ENCODE peak calls at places on chromosome 6, in nine cellular contexts. U, A, D, T, Z, N, E, S and Q are unnamed samples. For H3K79me2, the result is how much of the 10 kb centered on the place peaks cover.

GRCh38 chr6:76453270-76453669 is 380.8 kb upstream of the IMPG1 start:
- DNase-seq in U (no peak), T (no peak), E (no peak), D (no peak), N (no peak), A (peak), S (no peak), Z (no peak), Q (no peak)

GRCh38 chr6:149991838-149992237 is 28.1 kb downstream of the ULBP1 start:
- DNase-seq in D (no peak), A (no peak), S (no peak), T (no peak), N (no peak), E (no peak), Z (no peak), U (no peak), Q (no peak)

GRCh38 chr6:44489912-44490604 is 102.6 kb downstream of the CDC5L start:
- DNase-seq in S (peak), A (no peak), N (peak), U (peak), D (no peak), Z (no peak), T (no peak), E (peak), Q (peak)

GRCh38 chr6:22231616-22232015 is 65.2 kb downstream of the PRL start:
- DNase-seq in T (no peak), E (no peak), S (peak), D (no peak), N (no peak), U (no peak), A (no peak), Z (no peak), Q (peak)

GRCh38 chr6:37822851-37823682 is 3.5 kb downstream of the ZFAND3 start:
- DNase-seq in D (no peak), T (peak), S (peak), Z (no peak), N (no peak), E (no peak), A (peak), U (peak), Q (peak)

GRCh38 chr6:134173007-134173690 is 120.7 kb upstream of the SLC2A12 start:
- DNase-seq in E (no peak), S (peak), N (peak), U (peak), A (no peak), Z (no peak), T (no peak), D (no peak), Q (no peak)

GRCh38 chr6:6684365-6684833 is 95.9 kb downstream of the LY86 start:
- DNase-seq in U (no peak), E (no peak), S (no peak), Z (no peak), T (no peak), A (no peak), N (no peak), D (no peak), Q (no peak)

GRCh38 chr6:35370124-35370741 is 27.9 kb downstream of the PPARD start:
- DNase-seq in N (peak), S (peak), D (no peak), Z (peak), E (peak), A (no peak), T (no peak), U (peak), Q (peak)

GRCh38 chr6:7730852-7731251 is 5.0 kb downstream of the BMP6 start:
- DNase-seq in T (no peak), D (no peak), E (no peak), A (no peak), N (peak), U (peak), Z (no peak), S (peak), Q (peak)

GRCh38 chr6:111774346-111774703 is 98.9 kb downstream of the FYN start:
- DNase-seq in E (no peak), S (no peak), A (no peak), N (peak), U (peak), Z (no peak), D (no peak), T (no peak), Q (peak)

GRCh38 chr6:163780993-163781392 is 366.5 kb downstream of the QKI start:
- DNase-seq in Z (no peak), U (no peak), S (no peak), N (no peak), A (peak), E (no peak), D (peak), T (peak), Q (peak)

GRCh38 chr6:139588076-139588639 is 213.7 kb upstream of the CITED2 start:
- DNase-seq in E (peak), N (peak), Z (no peak), T (peak), S (peak), D (no peak), A (no peak), U (peak), Q (peak)

GRCh38 chr6:125789167-125789566 is 1.6 kb upstream of the NCOA7 start:
- DNase-seq in D (no peak), S (no peak), Z (peak), T (no peak), E (no peak), N (no peak), A (no peak), U (peak), Q (no peak)

GRCh38 chr6:101689695-101690094 is 296.2 kb downstream of the GRIK2 start:
- DNase-seq in D (no peak), N (no peak), U (no peak), S (peak), Z (no peak), T (no peak), E (no peak), A (no peak), Q (no peak)

GRCh38 chr6:166958926-166959861 is 2.8 kb upstream of the RNASET2 start:
- DNase-seq in T (no peak), S (no peak), U (no peak), A (no peak), E (no peak), N (no peak), D (no peak), Z (no peak), Q (no peak)

GRCh38 chr6:100426689-100427338 is 37.9 kb downstream of the SIM1 start:
- DNase-seq in A (no peak), D (no peak), N (no peak), S (no peak), E (no peak), U (peak), T (no peak), Z (no peak), Q (no peak)

GRCh38 chr6:21587182-21587924 is 6.2 kb upstream of the SOX4 start:
- DNase-seq in D (peak), N (peak), S (peak), E (peak), U (peak), A (peak), Z (peak), T (peak), Q (peak)

GRCh38 chr6:21462519-21462852 is 131.1 kb upstream of the SOX4 start:
- DNase-seq in E (no peak), S (no peak), U (no peak), Z (no peak), T (no peak), N (no peak), A (no peak), D (no peak), Q (no peak)

GRCh38 chr6:63904844-63905243 is 269.2 kb downstream of the PHF3 start:
- DNase-seq in A (no peak), U (peak), N (no peak), E (no peak), D (no peak), Z (no peak), S (peak), T (no peak), Q (peak)

GRCh38 chr6:96702626-96703025 is 134.7 kb downstream of the GPR63 start:
- DNase-seq in N (no peak), D (no peak), E (no peak), T (no peak), A (no peak), S (no peak), U (no peak), Z (no peak), Q (no peak)

GRCh38 chr6:91653954-91654843 is 1067.3 kb upstream of the MAP3K7 start:
- DNase-seq in U (no peak), T (peak), N (no peak), A (peak), Z (no peak), D (peak), S (no peak), E (no peak), Q (peak)

GRCh38 chr6:57262491-57262890 is 40.4 kb upstream of the RAB23 start:
- DNase-seq in N (no peak), E (no peak), D (no peak), Z (no peak), U (peak), T (no peak), A (no peak), S (no peak), Q (peak)

GRCh38 chr6:14865609-14866100 is 380.2 kb upstream of the JARID2 start:
- DNase-seq in T (no peak), A (no peak), D (no peak), N (no peak), E (no peak), U (no peak), Z (no peak), S (no peak), Q (peak)

GRCh38 chr6:75693534-75693933 is 55.5 kb upstream of the MYO6 start:
- DNase-seq in Z (no peak), N (no peak), S (no peak), T (no peak), E (no peak), U (peak), A (no peak), D (no peak), Q (peak)

GRCh38 chr6:103184776-103185175 is 1674.9 kb downstream of the HACE1 start:
- DNase-seq in S (no peak), Z (no peak), U (no peak), A (no peak), N (no peak), E (no peak), D (no peak), T (no peak), Q (no peak)

GRCh38 chr6:161355731-161356130 is 81.9 kb upstream of the AGPAT4 start:
- DNase-seq in N (no peak), A (no peak), S (no peak), Z (no peak), T (no peak), E (no peak), U (no peak), D (no peak), Q (no peak)

GRCh38 chr6:70277480-70277879 is 25.4 kb downstream of the COL9A1 start:
- DNase-seq in D (no peak), Z (no peak), N (no peak), E (no peak), S (peak), T (no peak), A (no peak), U (peak), Q (peak)

GRCh38 chr6:52509281-52510212 is 67.3 kb downstream of the TRAM2 start:
- DNase-seq in Z (no peak), E (no peak), T (no peak), S (peak), A (no peak), N (no peak), U (peak), D (no peak), Q (peak)

GRCh38 chr6:56156643-56157042 is 90.7 kb downstream of the COL21A1 start:
- DNase-seq in T (no peak), N (no peak), E (no peak), U (no peak), S (no peak), A (no peak), Z (no peak), D (no peak), Q (peak)

GRCh38 chr6:107550241-107550840 is 60.4 kb downstream of the SOBP start:
- DNase-seq in D (no peak), U (no peak), A (no peak), T (no peak), E (no peak), S (no peak), Z (peak), N (no peak), Q (no peak)

GRCh38 chr6:133136177-133136896 is 104.8 kb upstream of the EYA4 start:
- DNase-seq in T (peak), E (no peak), U (no peak), D (no peak), Z (no peak), A (no peak), N (no peak), S (no peak), Q (peak)

GRCh38 chr6:52423971-52424381 is 3.8 kb downstream of the EFHC1 start:
- DNase-seq in T (no peak), A (peak), S (peak), Z (no peak), E (no peak), N (peak), U (peak), D (peak), Q (peak)

GRCh38 chr6:132461958-132462357 is 51.0 kb downstream of the STX7 start:
- DNase-seq in D (no peak), Z (no peak), N (no peak), E (no peak), T (no peak), A (no peak), S (peak), U (no peak), Q (no peak)

GRCh38 chr6:141992109-141992508 is 140.6 kb upstream of the GJE1 start:
- DNase-seq in Z (no peak), T (no peak), U (no peak), S (no peak), E (no peak), A (no peak), D (no peak), N (no peak), Q (no peak)

GRCh38 chr6:141988327-141988726 is 144.4 kb upstream of the GJE1 start:
- DNase-seq in A (no peak), E (no peak), Z (no peak), N (no peak), D (no peak), T (no peak), S (no peak), U (no peak), Q (no peak)

GRCh38 chr6:141988954-141989705 is 143.6 kb upstream of the GJE1 start:
- DNase-seq in S (peak), T (peak), Z (peak), U (peak), D (peak), N (peak), A (peak), E (peak), Q (peak)

GRCh38 chr6:141990840-141991239 is 141.9 kb upstream of the GJE1 start:
- DNase-seq in D (no peak), T (no peak), S (no peak), A (no peak), Z (no peak), U (no peak), E (no peak), N (no peak), Q (no peak)

DNA sequence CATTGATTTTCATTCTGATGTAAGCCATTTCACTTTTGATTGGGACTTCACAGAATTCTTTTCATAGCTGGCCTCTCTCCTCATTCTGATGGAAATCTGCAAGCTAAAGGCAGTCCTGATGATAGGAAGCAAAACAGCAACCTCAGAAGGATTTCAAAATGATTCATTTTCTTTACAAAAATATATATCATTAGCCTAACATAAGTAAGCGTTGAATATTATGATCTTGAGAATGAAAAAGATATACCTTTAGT is 143.1 kb upstream of the GJE1 start:
- DNase-seq in U (no peak), E (no peak), D (no peak), A (no peak), T (no peak), S (no peak), Z (no peak), N (no peak), Q (no peak)
- H3K79me2 ChIP-seq in U (under half), E (under half), D (under half), A (under half), T (under half), S (under half), Z (under half), N (under half), Q (under half)

GRCh38 chr6:53544500-53545308 is at the start of gene GCLC:
- DNase-seq in N (peak), E (peak), Z (peak), S (peak), A (peak), U (peak), T (peak), D (peak), Q (peak)

GRCh38 chr6:53539561-53539960 is 5.3 kb downstream of the GCLC start:
- DNase-seq in U (no peak), Z (no peak), N (no peak), A (no peak), D (no peak), S (no peak), E (no peak), T (no peak), Q (no peak)

GRCh38 chr6:53544050-53544499 is 826 bp downstream of the GCLC start:
- DNase-seq in Z (no peak), D (no peak), A (peak), N (no peak), U (peak), E (no peak), T (no peak), S (peak), Q (no peak)

GRCh38 chr6:53543341-53544010 is 1.4 kb downstream of the GCLC start:
- DNase-seq in Z (no peak), A (no peak), U (peak), T (no peak), D (no peak), E (no peak), N (peak), S (no peak), Q (peak)

DNA sequence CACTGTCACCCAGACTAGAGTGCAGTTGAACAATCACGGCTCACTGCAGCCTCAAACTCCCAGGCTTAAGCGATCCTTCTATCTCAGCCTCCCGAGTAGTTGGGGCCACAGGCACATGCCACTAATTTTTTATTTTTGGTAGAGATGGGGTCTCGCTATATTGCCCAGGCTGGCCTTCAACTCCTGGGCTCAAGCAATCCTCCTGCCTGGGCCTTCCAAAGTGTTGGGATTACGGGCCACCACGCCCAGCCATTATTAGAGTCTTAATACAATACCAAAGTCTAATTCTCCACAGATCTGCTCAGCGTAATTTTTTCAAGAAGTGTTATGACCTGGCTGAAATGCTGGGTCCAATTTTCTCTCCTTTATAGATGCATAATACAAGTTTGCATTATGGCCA is 3.0 kb downstream of the GCLC start:
- DNase-seq in N (no peak), S (no peak), Z (no peak), A (peak), U (no peak), T (no peak), D (no peak), E (no peak), Q (no peak)
- H3K79me2 ChIP-seq in N (half or more), S (half or more), Z (under half), A (half or more), U (under half), T (half or more), D (under half), E (half or more), Q (under half)

GRCh38 chr6:31657406-31658157 is 1.9 kb downstream of the APOM start:
- DNase-seq in E (no peak), Z (peak), S (no peak), N (no peak), D (no peak), U (peak), T (no peak), A (no peak), Q (no peak)

GRCh38 chr6:31655349-31656237 is at the start of gene APOM:
- DNase-seq in U (no peak), S (no peak), T (no peak), D (no peak), N (no peak), A (no peak), E (no peak), Z (no peak), Q (no peak)

GRCh38 chr6:31654574-31655348 is 933 bp upstream of the APOM start:
- DNase-seq in E (no peak), A (no peak), Z (no peak), D (no peak), S (no peak), N (no peak), T (no peak), U (no peak), Q (no peak)

GRCh38 chr6:31652925-31653724 is 664 bp upstream of the BAG6 start:
- DNase-seq in E (no peak), A (peak), D (peak), U (peak), S (no peak), T (peak), Z (peak), N (peak), Q (peak)

DNA sequence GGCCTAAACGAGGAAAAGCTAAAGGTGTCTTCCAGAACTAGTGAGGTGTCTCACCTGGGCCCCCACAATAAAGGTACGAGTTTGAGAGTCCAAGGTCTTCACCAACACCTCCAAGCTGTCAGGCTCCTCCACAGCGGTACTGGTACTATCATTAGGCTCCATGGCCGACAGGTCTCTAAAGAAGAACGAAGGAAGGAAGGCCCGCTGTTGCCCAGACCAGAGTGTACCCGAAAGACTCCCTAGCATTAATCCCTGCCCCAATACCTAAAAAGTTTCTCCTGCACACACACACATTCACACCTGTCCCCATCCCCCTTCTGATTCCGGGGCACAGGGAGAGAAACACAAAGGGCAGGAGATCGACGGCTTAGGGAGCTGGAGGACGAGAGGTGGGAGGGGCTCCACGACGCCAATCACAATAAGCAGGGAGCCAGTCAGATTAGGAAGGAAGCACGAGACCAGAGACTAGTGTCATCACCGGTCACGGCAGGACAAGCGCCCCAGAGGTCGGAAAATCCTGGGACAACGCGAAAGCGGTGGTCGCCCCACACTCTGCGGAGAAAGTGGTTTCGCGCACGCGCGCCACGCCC is 764 bp downstream of the BAG6 start:
- DNase-seq in T (peak), S (peak), N (peak), Z (peak), A (peak), E (peak), U (peak), D (peak), Q (peak)
- H3K79me2 ChIP-seq in T (under half), S (half or more), N (under half), Z (under half), A (under half), E (half or more), U (half or more), D (under half), Q (under half)

DNA sequence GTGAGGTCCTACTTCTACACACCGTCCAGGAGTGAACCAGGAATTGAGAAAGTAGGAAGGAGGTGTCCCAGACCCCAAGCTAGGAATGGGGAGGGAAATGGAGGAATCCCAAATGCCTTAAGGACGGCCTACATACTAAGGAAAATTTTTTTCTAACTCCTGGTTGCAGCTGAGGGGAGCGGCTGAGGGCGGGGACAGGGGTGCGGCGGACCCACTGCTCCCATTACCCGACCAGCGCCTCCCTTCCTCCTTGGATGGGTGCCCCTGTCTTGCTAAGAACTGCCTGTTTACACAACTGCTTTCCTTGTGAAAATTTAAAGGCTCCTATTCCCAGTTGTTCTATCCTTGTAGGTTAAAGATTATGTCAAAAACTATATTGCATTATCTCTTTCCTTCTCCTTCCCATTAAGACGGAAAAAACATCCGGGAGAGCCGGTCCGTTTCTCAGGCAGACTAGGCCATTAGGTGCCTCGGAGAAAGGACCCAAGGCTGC is 699 bp upstream of the HSPA1B start:
- DNase-seq in U (peak), Z (no peak), A (peak), E (no peak), S (no peak), T (peak), N (no peak), D (peak), Q (peak)
- H3K79me2 ChIP-seq in U (half or more), Z (under half), A (under half), E (under half), S (under half), T (under half), N (half or more), D (under half), Q (under half)

GRCh38 chr6:24980507-24981384 is 45.0 kb upstream of the RIPOR2 start:
- DNase-seq in S (peak), E (no peak), N (peak), U (peak), Z (no peak), A (peak), D (peak), T (peak), Q (no peak)
- H3K79me2 ChIP-seq in S (under half), E (under half), N (under half), U (under half), Z (under half), A (under half), D (under half), T (under half), Q (under half)

GRCh38 chr6:399785-400517 is 8.4 kb downstream of the IRF4 start:
- DNase-seq in T (no peak), A (no peak), E (no peak), Z (no peak), N (no peak), S (no peak), U (no peak), D (no peak), Q (no peak)
- H3K79me2 ChIP-seq in T (under half), A (under half), E (under half), Z (under half), N (under half), S (under half), U (under half), D (under half), Q (under half)